ENCODE peak calls at places on chromosomes 6 and 20, in eight cellular contexts. E is stimulated activated CD4-positive, alpha-beta T cell treated with anti-CD3 and anti-CD28 coated beads, Interleukin-2, amount 100 ng/mL, for 48 hours; O is natural killer cell treated with Interleukin-12 subunit alpha and Interleukin-12 subunit beta and Interleukin-15 and Interleukin-18, amount 100 ng/mL, for 72 hours; L is ureter; Q is amniotic stem cell; C is RPMI8226; Y is nephron progenitor cell; V is GF-D8. J is an unnamed sample.

GRCh38 chr6:7882505-7883257 is 27.9 kb downstream of the TXNDC5 start:
- DNase-seq in E (no peak), O (no peak), L (no peak), Q (no peak), C (no peak), Y (no peak), V (no peak), J (no peak)

GRCh38 chr6:1524040-1524480 is 85.7 kb upstream of the FOXC1 start:
- DNase-seq in E (peak; percentile 80), O (peak; percentile 84), L (peak; percentile 72), Q (no peak), C (no peak), Y (peak; percentile 79), V (no peak), J (no peak)

GRCh38 chr6:167956983-167957492 is 40.4 kb upstream of the KIF25 start:
- DNase-seq in E (no peak), O (no peak), L (no peak), Q (no peak), C (no peak), Y (no peak), V (no peak), J (no peak)

GRCh38 chr6:39752835-39753744 is 27.9 kb upstream of the KIF6 start:
- DNase-seq in E (no peak), O (no peak), L (no peak), Q (no peak), C (no peak), Y (no peak), V (no peak), J (no peak)

GRCh38 chr6:165716886-165717285 is 53.8 kb upstream of the PDE10A start:
- DNase-seq in E (no peak), O (no peak), L (no peak), Q (no peak), C (no peak), Y (no peak), V (no peak), J (no peak)

GRCh38 chr6:131443514-131443913 is 129.5 kb upstream of the ARG1 start:
- DNase-seq in E (peak; percentile 24), O (no peak), L (no peak), Q (no peak), C (no peak), Y (no peak), V (no peak), J (no peak)

GRCh38 chr6:105135907-105136432 is 43.8 kb downstream of the POPDC3 start:
- DNase-seq in E (no peak), O (no peak), L (no peak), Q (no peak), C (no peak), Y (no peak), V (no peak), J (no peak)

GRCh38 chr6:108492131-108492766 is 68.5 kb upstream of the FOXO3 start:
- DNase-seq in E (no peak), O (no peak), L (no peak), Q (peak; percentile 22), C (peak; percentile 37), Y (no peak), V (peak; percentile 43), J (no peak)

GRCh38 chr6:13811627-13812358 is 2.6 kb downstream of the MCUR1 start:
- DNase-seq in E (no peak), O (no peak), L (no peak), Q (no peak), C (no peak), Y (no peak), V (no peak), J (no peak)

GRCh38 chr6:3885262-3886036 is 36.3 kb downstream of the FAM50B start:
- DNase-seq in E (no peak), O (no peak), L (no peak), Q (no peak), C (no peak), Y (no peak), V (no peak), J (no peak)

GRCh38 chr6:156773476-156773875 is 3.7 kb upstream of the ARID1B start:
- DNase-seq in E (no peak), O (no peak), L (no peak), Q (no peak), C (no peak), Y (no peak), V (no peak), J (no peak)

GRCh38 chr20:19944772-19945459 is 72.2 kb upstream of the NAA20 start:
- DNase-seq in E (peak; percentile 17), O (no peak), L (no peak), Q (peak; percentile 36), C (no peak), Y (no peak), V (no peak), J (no peak)

GRCh38 chr6:169529931-169530761 is 171.7 kb downstream of the WDR27 start:
- DNase-seq in E (no peak), O (no peak), L (no peak), Q (no peak), C (no peak), Y (no peak), V (no peak), J (no peak)

GRCh38 chr6:8904754-8905153 is 469.4 kb upstream of the SLC35B3 start:
- DNase-seq in E (no peak), O (no peak), L (no peak), Q (no peak), C (peak; percentile 32), Y (no peak), V (no peak), J (no peak)

GRCh38 chr20:20130399-20130798 is 78.1 kb downstream of the CFAP61 start:
- DNase-seq in E (no peak), O (no peak), L (no peak), Q (no peak), C (peak; percentile 4), Y (no peak), V (no peak), J (no peak)

GRCh38 chr6:64256483-64256882 is 620.9 kb downstream of the PHF3 start:
- DNase-seq in E (no peak), O (no peak), L (no peak), Q (no peak), C (no peak), Y (no peak), V (no peak), J (no peak)

GRCh38 chr6:51494342-51494741 is 593.1 kb downstream of the PKHD1 start:
- DNase-seq in E (no peak), O (no peak), L (no peak), Q (no peak), C (no peak), Y (no peak), V (no peak), J (no peak)

GRCh38 chr20:17854307-17854903 is 114.2 kb downstream of the SNX5 start:
- DNase-seq in E (no peak), O (no peak), L (no peak), Q (no peak), C (peak; percentile 62), Y (peak; percentile 44), V (no peak), J (no peak)

GRCh38 chr20:41356951-41357350 is 9.7 kb downstream of the EMILIN3 start:
- DNase-seq in E (no peak), O (no peak), L (no peak), Q (no peak), C (no peak), Y (no peak), V (no peak), J (no peak)

GRCh38 chr6:34633785-34634184 is 62.8 kb downstream of the ILRUN start:
- DNase-seq in E (no peak), O (no peak), L (no peak), Q (no peak), C (no peak), Y (no peak), V (no peak), J (no peak)

GRCh38 chr6:43496370-43497128 is 13.6 kb downstream of the LRRC73 start:
- DNase-seq in E (no peak), O (no peak), L (peak; percentile 70), Q (peak; percentile 57), C (no peak), Y (peak; percentile 54), V (no peak), J (no peak)

GRCh38 chr6:158752613-158753012 is 66.6 kb downstream of the EZR start:
- DNase-seq in E (no peak), O (no peak), L (no peak), Q (no peak), C (peak; percentile 44), Y (no peak), V (no peak), J (no peak)

GRCh38 chr6:69290116-69290515 is 506.7 kb downstream of the LMBRD1 start:
- DNase-seq in E (no peak), O (no peak), L (no peak), Q (no peak), C (no peak), Y (no peak), V (no peak), J (no peak)

GRCh38 chr20:25486377-25486776 is 78.9 kb downstream of the GINS1 start:
- DNase-seq in E (no peak), O (no peak), L (no peak), Q (no peak), C (peak; percentile 22), Y (no peak), V (no peak), J (no peak)

GRCh38 chr6:157460182-157460999 is 79.4 kb downstream of the ZDHHC14 start:
- DNase-seq in E (no peak), O (no peak), L (no peak), Q (no peak), C (no peak), Y (no peak), V (no peak), J (peak; percentile 42)

GRCh38 chr20:3818155-3819151 is 1.9 kb upstream of the AP5S1 start:
- DNase-seq in E (no peak), O (no peak), L (no peak), Q (peak; percentile 86), C (peak; percentile 77), Y (peak; percentile 68), V (peak; percentile 55), J (peak; percentile 89)

GRCh38 chr20:61673152-61673551 is 392.5 kb downstream of the TAF4 start:
- DNase-seq in E (no peak), O (no peak), L (no peak), Q (no peak), C (peak; percentile 74), Y (no peak), V (no peak), J (no peak)

GRCh38 chr20:43936805-43937204 is 22.2 kb downstream of the TOX2 start:
- DNase-seq in E (no peak), O (no peak), L (no peak), Q (no peak), C (no peak), Y (no peak), V (no peak), J (no peak)

GRCh38 chr20:51097334-51098176 is 74.6 kb upstream of the KCNG1 start:
- DNase-seq in E (no peak), O (no peak), L (no peak), Q (no peak), C (no peak), Y (no peak), V (no peak), J (no peak)

GRCh38 chr6:137715589-137716045 is 151.4 kb upstream of the TNFAIP3 start:
- DNase-seq in E (no peak), O (peak; percentile 70), L (no peak), Q (no peak), C (no peak), Y (no peak), V (no peak), J (no peak)

GRCh38 chr6:2264932-2265331 is 19.5 kb upstream of the GMDS start:
- DNase-seq in E (no peak), O (no peak), L (no peak), Q (no peak), C (no peak), Y (no peak), V (no peak), J (no peak)

GRCh38 chr20:13455713-13456112 is 183.0 kb downstream of the TASP1 start:
- DNase-seq in E (no peak), O (no peak), L (no peak), Q (no peak), C (no peak), Y (no peak), V (no peak), J (no peak)

GRCh38 chr6:11634110-11634509 is 96.6 kb downstream of the TMEM170B start:
- DNase-seq in E (no peak), O (no peak), L (no peak), Q (no peak), C (no peak), Y (no peak), V (no peak), J (no peak)

GRCh38 chr6:105603779-105604592 is 201.1 kb upstream of the PREP start:
- DNase-seq in E (no peak), O (no peak), L (peak; percentile 49), Q (no peak), C (no peak), Y (no peak), V (no peak), J (no peak)